ENCODE peak calls at places on chromosome 11, in five cellular contexts. M is NCI-H2081, Z is T follicular helper cell, L is A549, Q is AG10803. V is an unnamed sample.

GRCh38 chr11:120649316-120649715 is 137.8 kb downstream of the GRIK4 start:
- DNase-seq in Q (no peak), Z (no peak), M (no peak), L (no peak), V (no peak)

GRCh38 chr11:72721689-72722049 is 30.5 kb downstream of the ARAP1 start:
- DNase-seq in M (no peak), Z (peak; percentile 10), L (no peak), Q (no peak), V (no peak)

GRCh38 chr11:36744375-36745168 is 146.5 kb upstream of the RAG2 start:
- DNase-seq in Z (peak; percentile 7), L (peak; percentile 73), Q (peak; percentile 52), M (peak; percentile 72), V (peak; percentile 73)

GRCh38 chr11:92964471-92964870 is 5.0 kb upstream of the MTNR1B start:
- DNase-seq in L (no peak), Q (no peak), M (no peak), Z (no peak), V (no peak)

GRCh38 chr11:125903753-125904659 is at the start of gene DDX25:
- DNase-seq in Q (no peak), Z (no peak), M (peak; percentile 31), L (no peak), V (peak; percentile 79)

GRCh38 chr11:6469599-6469998 is 4.1 kb downstream of the TRIM3 start:
- DNase-seq in Q (no peak), Z (no peak), M (no peak), L (no peak), V (no peak)

GRCh38 chr11:10122337-10123197 is 171.5 kb downstream of the SBF2 start:
- DNase-seq in Q (peak; percentile 49), Z (no peak), M (no peak), L (peak; percentile 23), V (no peak)

GRCh38 chr11:66936326-66936725 is 21.9 kb downstream of the PC start:
- DNase-seq in Q (peak; percentile 95), Z (no peak), L (peak; percentile 57), M (no peak), V (no peak)

V was measured in BE2C.